ENCODE peak calls at places on chromosomes 11 and 22, in four cellular contexts. V is astrocyte of the spinal cord, X is endothelial cell, D is HCT116. P is an unnamed sample.

GRCh38 chr11:125376117-125376516 is 119.9 kb downstream of the FEZ1 start:
- DNase-seq in V (peak), X (no peak), D (no peak), P (no peak)

GRCh38 chr11:107931206-107931605 is 3.0 kb downstream of the RAB39A start:
- DNase-seq in V (no peak), X (no peak), D (no peak), P (no peak)

GRCh38 chr22:35407352-35407751 is 7.4 kb downstream of the MCM5 start:
- DNase-seq in V (no peak), X (no peak), D (no peak), P (no peak)

GRCh38 chr22:42651134-42651533 is 1.9 kb upstream of the CYB5R3 start:
- DNase-seq in V (peak), X (no peak), D (no peak), P (no peak)

GRCh38 chr11:77093056-77093891 is 9.4 kb upstream of the OMP start:
- DNase-seq in V (no peak), X (no peak), D (no peak), P (no peak)

GRCh38 chr11:77125191-77125590 is 2.9 kb upstream of the MYO7A start:
- DNase-seq in V (no peak), X (no peak), D (no peak), P (no peak)

GRCh38 chr11:75691804-75692203 is 23.0 kb upstream of the MAP6 start:
- DNase-seq in V (no peak), X (no peak), D (no peak), P (no peak)

GRCh38 chr11:110081462-110082233 is 11.5 kb upstream of the ZC3H12C start:
- DNase-seq in V (no peak), X (no peak), D (no peak), P (no peak)

GRCh38 chr22:18022851-18023250 is 1.5 kb downstream of the MICAL3 start:
- DNase-seq in V (no peak), X (no peak), D (no peak), P (no peak)

GRCh38 chr11:113865873-113866272 is 9.5 kb downstream of the USP28 start:
- DNase-seq in V (no peak), X (no peak), D (no peak), P (no peak)

GRCh38 chr11:22624742-22625447 is 728 bp downstream of the FANCF start:
- DNase-seq in V (peak), X (no peak), D (peak), P (no peak)
- TF ChIP-seq CTCF in V (peak), X (no peak), D (no peak), P (peak)

GRCh38 chr11:15988693-15989231 is 367.6 kb downstream of the SOX6 start:
- DNase-seq in V (no peak), X (peak), D (peak), P (peak)
- TF ChIP-seq CTCF in V (peak), X (peak), D (peak), P (peak)

GRCh38 chr11:12973529-12974181 is 35.5 kb upstream of the RASSF10 start:
- DNase-seq in V (no peak), X (no peak), D (no peak), P (no peak)
- TF ChIP-seq CTCF in V (no peak), X (no peak), D (no peak), P (no peak)

DNA sequence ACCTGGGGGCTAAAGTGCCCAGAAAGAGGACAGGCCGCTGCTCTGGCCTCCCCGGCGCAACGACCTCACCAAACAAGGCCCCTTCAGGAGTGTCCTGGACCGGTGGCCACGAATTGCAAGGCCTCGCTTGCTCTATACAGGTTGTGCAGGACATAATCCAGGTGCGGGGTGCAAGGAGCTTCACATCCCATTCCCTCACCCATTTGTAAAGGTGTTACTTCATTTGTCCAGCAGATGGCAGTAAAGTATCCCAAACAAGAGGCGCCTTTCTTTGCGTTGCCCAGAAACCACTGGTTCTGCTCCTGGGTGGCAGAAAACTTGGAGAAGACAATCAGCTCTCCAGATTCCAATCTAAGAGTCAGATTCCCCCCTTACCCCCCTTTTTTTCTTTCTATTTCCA is 35.9 kb upstream of the PRDM11 start:
- DNase-seq in V (peak), X (peak), D (peak), P (peak)
- TF ChIP-seq CTCF in V (peak), X (peak), D (peak), P (peak)

DNA sequence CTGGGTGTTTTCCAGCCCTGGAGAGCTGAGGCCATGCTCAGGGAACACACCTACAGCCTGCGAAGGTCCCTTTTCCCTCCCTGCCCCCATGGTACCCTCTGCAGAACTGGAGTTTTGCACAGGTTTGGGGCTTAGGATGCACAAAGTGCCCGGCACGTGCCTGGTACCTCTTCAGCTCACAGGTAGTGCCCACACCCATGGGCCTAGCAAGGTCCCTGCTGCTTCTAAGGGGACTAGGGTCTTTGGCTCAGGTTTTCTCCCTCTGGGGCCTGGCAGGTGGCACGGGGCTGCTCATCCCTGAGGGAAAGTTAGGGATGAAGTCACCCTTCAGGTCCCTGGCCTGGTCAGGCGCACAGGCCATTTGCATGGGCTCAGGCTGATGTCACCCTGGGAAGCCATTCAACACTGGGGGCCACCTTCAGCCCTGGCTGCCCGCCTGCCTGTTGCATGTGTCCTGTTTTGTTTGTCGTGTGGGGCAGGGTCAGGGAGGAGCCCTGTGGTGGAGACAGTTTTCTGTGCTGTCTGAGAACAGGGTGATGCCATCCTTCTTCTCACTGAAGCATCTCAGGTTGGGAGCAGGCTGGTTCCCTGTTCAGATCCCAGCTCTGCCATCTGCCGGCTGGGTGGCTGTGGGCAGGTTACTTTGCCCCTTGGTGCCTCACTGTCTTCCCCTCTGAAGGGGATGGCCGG is 68.3 kb upstream of the CRYBB3 start:
- DNase-seq in V (no peak), X (no peak), D (no peak), P (no peak)
- TF ChIP-seq CTCF in V (no peak), X (no peak), D (no peak), P (no peak)

P was measured in neural crest cell.